ENCODE peak calls at places on chromosomes 13 and 19, in four cellular contexts. F is NCI-H1092; Q is stimulated activated CD8-positive, alpha-beta memory T cell treated with anti-CD3 and anti-CD28 coated beads, Interleukin-15, amount 100 ng/mL, for 1 hour; E is HFFc6. J is an unnamed sample.

GRCh38 chr13:113597386-113598080 is 13.0 kb downstream of the TFDP1 start:
- DNase-seq in F (no peak), Q (no peak), E (no peak), J (no peak)

GRCh38 chr19:18898533-18899408 is 2.8 kb upstream of the CERS1 start:
- DNase-seq in F (no peak), Q (no peak), E (no peak), J (no peak)

GRCh38 chr19:20482721-20483120 is 82.9 kb downstream of the ZNF737 start:
- DNase-seq in E (no peak), F (no peak), Q (no peak), J (no peak)

GRCh38 chr19:18761531-18762110 is 29.5 kb downstream of the COMP start:
- DNase-seq in E (no peak), Q (no peak), F (no peak), J (no peak)

GRCh38 chr19:10661946-10662345 is 7.8 kb downstream of the ILF3 start:
- DNase-seq in E (no peak), F (no peak), Q (no peak), J (no peak)

GRCh38 chr19:14441041-14441938 is 8.2 kb downstream of the PKN1 start:
- DNase-seq in F (no peak), E (no peak), Q (no peak), J (no peak)

GRCh38 chr13:108663710-108664109 is 34.3 kb downstream of the MYO16 start:
- DNase-seq in F (no peak), Q (no peak), E (no peak), J (no peak)

GRCh38 chr19:21402303-21402985 is 5.5 kb downstream of the ZNF493 start:
- DNase-seq in E (no peak), F (no peak), Q (no peak), J (no peak)

GRCh38 chr19:18479964-18480723 is 41.7 kb downstream of the ELL start:
- DNase-seq in F (peak; percentile 67), Q (no peak), E (peak; percentile 70), J (peak; percentile 66)

J was measured in AG08396.